ENCODE peak calls at places on chromosomes 7 and 10, in four cellular contexts. One of them, this sample, is unnamed.

GRCh38 chr10:28991326-28991725 is 297.5 kb upstream of the LYZL1 start:
- DNase-seq in M059J: peak; percentile 75
- DNase-seq in activated CD4-positive, CD25-positive, alpha-beta regulatory T cell: no peak
- DNase-seq in Panc1: no peak
- DNase-seq in this sample: no peak

GRCh38 chr10:123583639-123584418 is 82.3 kb upstream of the GPR26 start:
- DNase-seq in M059J: peak; percentile 64
- DNase-seq in activated CD4-positive, CD25-positive, alpha-beta regulatory T cell: no peak
- DNase-seq in Panc1: no peak
- DNase-seq in this sample: peak; percentile 60

GRCh38 chr10:101848408-101848807 is 4.8 kb upstream of the KCNIP2 start:
- DNase-seq in M059J: no peak
- DNase-seq in activated CD4-positive, CD25-positive, alpha-beta regulatory T cell: no peak
- DNase-seq in Panc1: no peak
- DNase-seq in this sample: no peak

GRCh38 chr10:9149134-9149533 is 1094.6 kb downstream of the GATA3 start:
- DNase-seq in M059J: no peak
- DNase-seq in activated CD4-positive, CD25-positive, alpha-beta regulatory T cell: no peak
- DNase-seq in Panc1: no peak
- DNase-seq in this sample: no peak

GRCh38 chr7:11191574-11192220 is 218.0 kb downstream of the PHF14 start:
- DNase-seq in M059J: no peak
- DNase-seq in activated CD4-positive, CD25-positive, alpha-beta regulatory T cell: no peak
- DNase-seq in Panc1: no peak
- DNase-seq in this sample: no peak

GRCh38 chr10:58266003-58266825 is 1.5 kb downstream of the IPMK start:
- DNase-seq in M059J: peak; percentile 81
- DNase-seq in activated CD4-positive, CD25-positive, alpha-beta regulatory T cell: no peak
- DNase-seq in Panc1: peak; percentile 30
- DNase-seq in this sample: no peak

GRCh38 chr7:33940503-33940902 is 35.2 kb downstream of the BMPER start:
- DNase-seq in M059J: no peak
- DNase-seq in activated CD4-positive, CD25-positive, alpha-beta regulatory T cell: no peak
- DNase-seq in Panc1: no peak
- DNase-seq in this sample: no peak

GRCh38 chr10:84179059-84179710 is 5.6 kb downstream of the GPR15LG start:
- DNase-seq in M059J: peak; percentile 30
- DNase-seq in activated CD4-positive, CD25-positive, alpha-beta regulatory T cell: no peak
- DNase-seq in Panc1: no peak
- DNase-seq in this sample: peak; percentile 71

GRCh38 chr10:110344622-110345021 is 39.9 kb upstream of the SMNDC1 start:
- DNase-seq in M059J: peak; percentile 42
- DNase-seq in activated CD4-positive, CD25-positive, alpha-beta regulatory T cell: no peak
- DNase-seq in Panc1: no peak
- DNase-seq in this sample: no peak

GRCh38 chr10:88318803-88319202 is 264.3 kb downstream of the RNLS start:
- DNase-seq in M059J: no peak
- DNase-seq in activated CD4-positive, CD25-positive, alpha-beta regulatory T cell: no peak
- DNase-seq in Panc1: no peak
- DNase-seq in this sample: no peak

GRCh38 chr10:34906021-34906965 is 91.2 kb upstream of the PARD3 start:
- DNase-seq in M059J: no peak
- DNase-seq in activated CD4-positive, CD25-positive, alpha-beta regulatory T cell: no peak
- DNase-seq in Panc1: no peak
- DNase-seq in this sample: peak; percentile 57

GRCh38 chr7:22348379-22348778 is 8.6 kb downstream of the RAPGEF5 start:
- DNase-seq in M059J: peak; percentile 12
- DNase-seq in activated CD4-positive, CD25-positive, alpha-beta regulatory T cell: no peak
- DNase-seq in Panc1: no peak
- DNase-seq in this sample: no peak

GRCh38 chr10:71218046-71218832 is 5.9 kb downstream of the UNC5B start:
- DNase-seq in M059J: peak; percentile 53
- DNase-seq in activated CD4-positive, CD25-positive, alpha-beta regulatory T cell: no peak
- DNase-seq in Panc1: no peak
- DNase-seq in this sample: no peak